ENCODE peak calls at places on chromosomes 3 and 15, in ten cellular contexts. A, P, Q, M, K, S, G, B, Y and T are unnamed samples.

GRCh38 chr15:66876731-66877545 is 174.9 kb downstream of the SMAD6 start:
- DNase-seq in A (no peak), P (peak; percentile 12), Q (peak; percentile 85), M (no peak), K (no peak), S (no peak), G (no peak), B (no peak), Y (no peak), T (peak; percentile 39)

GRCh38 chr3:149662240-149662887 is 4.5 kb upstream of the WWTR1 start:
- DNase-seq in A (no peak), P (no peak), Q (no peak), M (no peak), K (no peak), S (no peak), G (no peak), B (no peak), Y (no peak), T (no peak)

GRCh38 chr3:64943861-64944260 is 256.1 kb upstream of the ADAMTS9 start:
- DNase-seq in A (no peak), P (no peak), Q (no peak), M (no peak), K (no peak), S (no peak), G (no peak), B (no peak), Y (no peak), T (no peak)

GRCh38 chr3:132254076-132254755 is 63.0 kb upstream of the ACP3 start:
- DNase-seq in A (no peak), P (no peak), Q (no peak), M (no peak), K (no peak), S (no peak), G (no peak), B (no peak), Y (no peak), T (no peak)

GRCh38 chr15:61459785-61460707 is 230.9 kb upstream of the RORA start:
- DNase-seq in A (peak; percentile 19), P (no peak), Q (no peak), M (no peak), K (no peak), S (no peak), G (no peak), B (no peak), Y (no peak), T (no peak)

GRCh38 chr15:67805871-67806538 is 19.3 kb upstream of the SKOR1 start:
- DNase-seq in A (no peak), P (no peak), Q (no peak), M (peak; percentile 52), K (no peak), S (no peak), G (no peak), B (no peak), Y (no peak), T (no peak)

GRCh38 chr3:76131396-76132153 is 346.2 kb upstream of the ZNF717 start:
- DNase-seq in A (peak; percentile 84), P (no peak), Q (no peak), M (no peak), K (no peak), S (no peak), G (peak; percentile 74), B (no peak), Y (no peak), T (no peak)

GRCh38 chr3:11134794-11135193 is 19.5 kb upstream of the HRH1 start:
- DNase-seq in A (no peak), P (no peak), Q (no peak), M (no peak), K (no peak), S (no peak), G (no peak), B (no peak), Y (no peak), T (no peak)

GRCh38 chr3:12159227-12159601 is 502 bp upstream of the TIMP4 start:
- DNase-seq in A (no peak), P (no peak), Q (no peak), M (peak; percentile 58), K (no peak), S (no peak), G (no peak), B (no peak), Y (no peak), T (peak; percentile 90)

GRCh38 chr3:130783629-130784028 is 37.0 kb upstream of the PIK3R4 start:
- DNase-seq in A (peak; percentile 5), P (no peak), Q (no peak), M (no peak), K (no peak), S (no peak), G (peak; percentile 78), B (no peak), Y (no peak), T (no peak)

GRCh38 chr15:38299216-38299615 is 46.6 kb downstream of the SPRED1 start:
- DNase-seq in A (no peak), P (no peak), Q (no peak), M (no peak), K (no peak), S (no peak), G (no peak), B (no peak), Y (no peak), T (no peak)

DNA sequence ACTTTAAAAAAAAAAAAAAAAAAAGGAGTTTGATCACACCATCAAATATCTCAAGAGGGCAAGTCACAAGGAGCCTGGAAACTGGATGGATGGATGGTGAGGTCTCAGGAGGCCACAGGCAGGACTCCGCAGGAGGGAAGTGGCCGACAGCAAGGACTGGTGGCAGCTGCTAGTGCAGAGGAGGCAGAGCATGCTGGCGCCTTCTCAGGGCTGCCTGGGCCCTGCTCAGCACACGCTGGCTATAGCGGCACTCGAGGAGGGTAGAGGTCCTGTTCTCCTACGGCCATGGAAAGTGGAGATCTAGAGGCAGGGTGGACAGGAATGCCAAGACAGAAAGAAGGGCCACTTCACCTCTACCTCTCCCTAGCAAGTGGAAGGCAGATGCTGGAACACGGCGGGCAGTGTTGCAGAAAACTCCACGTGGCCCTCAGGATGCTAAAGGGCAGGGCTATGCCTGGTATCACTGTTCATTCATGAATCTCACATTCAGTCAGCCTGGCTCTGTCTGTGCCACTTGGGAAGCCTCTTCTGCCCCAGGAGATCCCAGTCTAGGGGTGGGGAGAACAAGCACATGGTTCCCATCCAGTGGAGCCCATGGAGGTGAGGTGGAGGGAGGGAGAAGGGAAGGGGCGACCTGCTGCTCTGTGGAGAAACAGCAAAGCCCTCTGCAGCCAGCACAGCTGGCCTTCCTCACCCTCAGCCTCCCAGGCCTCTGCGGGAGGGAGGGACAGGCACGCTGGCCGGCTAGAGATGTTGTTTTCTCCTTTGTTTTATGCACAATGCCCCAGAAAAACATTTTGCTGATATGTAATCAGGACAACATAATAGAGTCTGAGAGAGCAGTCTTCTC is 71.0 kb downstream of the OXNAD1 start:
- DNase-seq in A (no peak), P (no peak), Q (no peak), M (no peak), K (no peak), S (no peak), G (no peak), B (no peak), Y (no peak), T (peak; percentile 24)
- H3K36me3 ChIP-seq in A (peaks cover 13% of the 10 kb centered on the region), P (no peaks in the 10 kb centered on the region), Q (peaks cover 64% of the 10 kb centered on the region), M (peaks cover 5% of the 10 kb centered on the region), K (peaks cover 27% of the 10 kb centered on the region), S (no peaks in the 10 kb centered on the region), G (no peaks in the 10 kb centered on the region), B (no peaks in the 10 kb centered on the region), Y (peaks cover 25% of the 10 kb centered on the region), T (no peaks in the 10 kb centered on the region)

GRCh38 chr3:57252404-57252803 is 24.9 kb downstream of the APPL1 start:
- DNase-seq in A (no peak), P (no peak), Q (no peak), M (no peak), K (no peak), S (no peak), G (no peak), B (no peak), Y (no peak), T (no peak)

GRCh38 chr3:57261929-57262328 is 30.6 kb downstream of the ASB14 start:
- DNase-seq in A (no peak), P (no peak), Q (no peak), M (no peak), K (no peak), S (no peak), G (no peak), B (no peak), Y (no peak), T (no peak)

GRCh38 chr3:57261119-57261518 is 31.4 kb downstream of the ASB14 start:
- DNase-seq in A (no peak), P (no peak), Q (no peak), M (no peak), K (no peak), S (no peak), G (no peak), B (no peak), Y (no peak), T (no peak)

GRCh38 chr3:57257678-57258077 is 30.1 kb downstream of the APPL1 start:
- DNase-seq in A (peak; percentile 9), P (no peak), Q (no peak), M (no peak), K (no peak), S (no peak), G (no peak), B (no peak), Y (no peak), T (no peak)

DNA sequence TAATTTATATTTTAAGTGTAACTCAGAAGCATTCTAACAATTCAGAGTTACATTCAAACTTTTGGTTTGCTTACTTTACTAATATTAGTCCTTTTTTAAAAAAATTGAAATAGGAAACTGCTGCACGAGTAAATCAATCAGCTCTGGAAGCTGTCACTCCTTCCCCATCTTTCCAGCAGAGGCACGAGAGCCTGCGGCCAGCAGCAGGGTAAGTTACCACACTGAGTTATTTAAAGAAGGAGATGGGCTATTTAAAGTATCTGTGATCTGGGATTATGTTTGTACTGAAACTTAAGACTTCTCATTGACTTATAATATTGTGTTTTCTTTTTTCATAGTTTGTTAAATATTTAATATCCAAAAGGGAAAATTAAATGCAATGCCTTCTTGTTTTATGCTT is 29.3 kb downstream of the APPL1 start:
- DNase-seq in A (no peak), P (no peak), Q (no peak), M (no peak), K (no peak), S (no peak), G (no peak), B (no peak), Y (no peak), T (no peak)
- H3K36me3 ChIP-seq in A (peaks cover 33% of the 10 kb centered on the region), P (no peaks in the 10 kb centered on the region), Q (peaks cover 49% of the 10 kb centered on the region), M (peaks cover 20% of the 10 kb centered on the region), K (peaks cover 10% of the 10 kb centered on the region), S (peaks cover 3% of the 10 kb centered on the region), G (peaks cover 6% of the 10 kb centered on the region), B (peaks cover 21% of the 10 kb centered on the region), Y (peaks cover 88% of the 10 kb centered on the region), T (peaks cover 70% of the 10 kb centered on the region)

GRCh38 chr3:126459111-126459762 is 16.5 kb downstream of the ZXDC start:
- DNase-seq in A (no peak), P (no peak), Q (no peak), M (no peak), K (no peak), S (no peak), G (no peak), B (peak; percentile 73), Y (no peak), T (no peak)
- H3K36me3 ChIP-seq in A (peaks cover 19% of the 10 kb centered on the region), P (peaks cover 19% of the 10 kb centered on the region), Q (peaks cover 16% of the 10 kb centered on the region), M (peaks cover 11% of the 10 kb centered on the region), K (peaks cover 44% of the 10 kb centered on the region), S (no peaks in the 10 kb centered on the region), G (peaks cover 24% of the 10 kb centered on the region), B (peaks cover 20% of the 10 kb centered on the region), Y (peaks cover 100% of the 10 kb centered on the region), T (peaks cover 80% of the 10 kb centered on the region)

DNA sequence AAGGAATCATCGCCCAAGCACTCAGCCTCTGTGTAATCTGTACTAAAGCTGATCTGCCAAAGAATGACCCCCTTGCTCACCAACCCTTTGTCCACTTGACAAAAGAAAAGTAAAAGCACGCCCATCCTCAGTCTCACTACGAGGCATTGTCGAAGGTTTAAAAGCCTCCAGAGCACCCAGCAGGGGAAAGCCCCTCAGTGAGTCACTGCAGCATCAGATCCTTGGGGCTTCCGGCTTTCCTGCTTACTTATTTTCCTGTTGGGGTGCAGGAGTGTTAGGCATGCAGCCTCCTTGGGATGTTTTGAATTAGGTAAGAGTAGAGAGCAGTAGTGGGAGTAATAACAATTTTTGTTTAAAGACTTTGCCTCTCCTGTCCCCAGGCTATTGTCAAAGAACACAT is 216.1 kb downstream of the MTHFS start:
- DNase-seq in A (peak; percentile 79), P (no peak), Q (no peak), M (peak; percentile 89), K (no peak), S (no peak), G (no peak), B (no peak), Y (no peak), T (peak; percentile 62)
- H3K36me3 ChIP-seq in A (no peaks in the 10 kb centered on the region), P (no peaks in the 10 kb centered on the region), Q (no peaks in the 10 kb centered on the region), M (no peaks in the 10 kb centered on the region), K (no peaks in the 10 kb centered on the region), S (no peaks in the 10 kb centered on the region), G (no peaks in the 10 kb centered on the region), B (no peaks in the 10 kb centered on the region), Y (no peaks in the 10 kb centered on the region), T (no peaks in the 10 kb centered on the region)